ENCODE peak calls at places on chromosomes 13 and 19, in six cellular contexts. B is cardiac fibroblast, Z is NCI-H460, V is Peyer's patch, H is retinal pigment epithelial cell, Q is midbrain. L is an unnamed sample.

GRCh38 chr19:17319473-17320238 is 10.3 kb downstream of the DDA1 start:
- DNase-seq in H (no peak), Z (no peak), V (no peak), B (no peak), Q (no peak), L (no peak)

GRCh38 chr19:45251452-45252354 is 632 bp downstream of the MARK4 start:
- DNase-seq in H (no peak), Q (no peak), B (peak), V (no peak), Z (no peak), L (peak)

GRCh38 chr13:38662362-38662761 is 24.5 kb upstream of the FREM2 start:
- DNase-seq in Z (no peak), Q (no peak), B (peak), H (no peak), V (no peak), L (no peak)

GRCh38 chr13:109779074-109779473 is 7.3 kb downstream of the IRS2 start:
- DNase-seq in B (no peak), Z (no peak), Q (no peak), V (peak), H (no peak), L (no peak)

GRCh38 chr19:49224856-49225255 is 67.3 kb downstream of the TRPM4 start:
- DNase-seq in V (peak), Z (peak), B (peak), H (no peak), Q (no peak), L (no peak)

GRCh38 chr19:7333198-7334118 is 15.3 kb upstream of the ARHGEF18 start:
- DNase-seq in Q (no peak), V (peak), B (peak), H (no peak), Z (no peak), L (peak)

GRCh38 chr13:113147206-113147605 is 11.2 kb upstream of the PROZ start:
- DNase-seq in H (no peak), V (no peak), B (no peak), Q (no peak), Z (no peak), L (no peak)

GRCh38 chr19:5857203-5858081 is 6.2 kb upstream of the FUT3 start:
- DNase-seq in V (no peak), B (no peak), Z (no peak), H (no peak), Q (no peak), L (no peak)

GRCh38 chr13:92913840-92914239 is 312.8 kb upstream of the GPC6 start:
- DNase-seq in V (no peak), B (no peak), Q (no peak), Z (no peak), H (no peak), L (no peak)

GRCh38 chr19:45495178-45495577 is 1.7 kb downstream of the RTN2 start:
- DNase-seq in B (no peak), V (no peak), Z (no peak), Q (no peak), H (no peak), L (no peak)

L was measured in spleen.